ENCODE peak calls at places on chromosomes 7 and 10, in six cellular contexts. B is astrocyte, R is mammary epithelial cell, C is hepatocyte, T is A673, E is HCT116. U is an unnamed sample.

GRCh38 chr10:121808835-121809234 is 119.0 kb downstream of the ATE1 start:
- DNase-seq in T (no peak), E (no peak), B (no peak), R (no peak), C (no peak), U (no peak)

GRCh38 chr7:33805630-33806233 is 99.6 kb upstream of the BMPER start:
- DNase-seq in E (no peak), C (peak), B (peak), R (peak), T (no peak), U (peak)

GRCh38 chr7:131488361-131488760 is 68.1 kb downstream of the PODXL start:
- DNase-seq in E (no peak), R (no peak), C (no peak), B (no peak), T (peak), U (no peak)

GRCh38 chr7:149669121-149669818 is 104.1 kb downstream of the ZNF467 start:
- DNase-seq in E (peak), B (no peak), R (peak), T (peak), C (no peak), U (peak)

GRCh38 chr7:6479067-6479466 is 31.3 kb upstream of the DAGLB start:
- DNase-seq in C (no peak), R (no peak), E (no peak), B (no peak), T (no peak), U (no peak)

GRCh38 chr10:51159841-51160240 is 85.6 kb downstream of the PRKG1 start:
- DNase-seq in C (no peak), R (no peak), T (no peak), E (no peak), B (peak), U (peak)

GRCh38 chr7:74031403-74032190 is 3.6 kb downstream of the ELN start:
- DNase-seq in T (peak), E (no peak), R (no peak), C (no peak), B (no peak), U (no peak)

GRCh38 chr7:2873146-2873545 is 29.0 kb upstream of the GNA12 start:
- DNase-seq in E (no peak), B (no peak), T (no peak), C (no peak), R (no peak), U (no peak)

GRCh38 chr7:148306759-148307158 is 283.8 kb upstream of the C7orf33 start:
- DNase-seq in C (no peak), T (no peak), B (no peak), E (no peak), R (no peak), U (no peak)

GRCh38 chr10:5441106-5441505 is 28.7 kb downstream of the NET1 start:
- DNase-seq in C (no peak), T (no peak), E (no peak), B (no peak), R (no peak), U (no peak)

GRCh38 chr7:152341039-152341913 is 94.5 kb downstream of the KMT2C start:
- DNase-seq in R (peak), E (peak), T (peak), B (peak), C (peak), U (peak)

DNA sequence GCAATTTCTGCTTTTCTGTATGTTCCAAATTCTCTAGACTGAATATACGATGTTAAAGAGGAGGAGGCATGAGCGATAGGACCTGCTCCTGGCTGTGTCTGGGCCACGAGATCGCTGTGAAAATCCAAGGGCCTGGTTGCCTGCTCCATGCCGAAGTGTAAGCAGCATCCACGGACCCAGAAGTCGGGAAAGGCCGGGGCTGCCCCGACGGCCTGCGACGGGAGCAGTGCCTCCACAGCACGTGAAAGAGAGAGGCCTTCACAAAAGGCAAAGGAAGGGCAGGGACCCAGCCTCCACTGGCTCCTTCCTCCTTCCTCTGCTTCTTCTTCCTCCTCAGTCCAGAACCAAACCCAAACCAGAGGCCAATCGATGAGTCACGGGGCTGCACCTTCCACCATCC is 122.9 kb upstream of the MGMT start:
- DNase-seq in E (no peak), C (no peak), B (no peak), T (no peak), R (no peak), U (no peak)
- TF ChIP-seq EZH2 in E (no peak), C (no peak), B (no peak), T (no peak), R (no peak), U (no peak)

DNA sequence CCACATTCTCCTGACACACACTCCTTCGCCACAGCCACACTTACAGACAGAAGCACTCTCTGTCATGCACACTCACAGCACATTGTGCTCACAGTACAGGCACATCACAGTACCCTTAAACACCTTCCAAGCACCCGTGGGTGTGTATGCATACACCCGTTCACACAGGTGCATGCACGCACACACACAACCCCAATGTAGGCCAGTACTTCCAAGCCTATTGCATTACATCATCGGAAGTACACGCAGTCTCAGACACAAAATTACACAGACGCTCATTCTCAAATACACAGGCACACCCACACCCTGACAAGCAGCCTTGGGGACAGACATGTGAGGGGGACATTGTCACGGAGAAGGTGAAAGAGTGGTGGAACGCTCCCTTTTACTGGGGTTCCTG is 11.1 kb downstream of the KAZALD1 start:
- DNase-seq in R (no peak), C (no peak), E (no peak), T (no peak), B (no peak), U (no peak)
- TF ChIP-seq EZH2 in R (peak), C (no peak), E (no peak), T (no peak), B (no peak), U (peak)

DNA sequence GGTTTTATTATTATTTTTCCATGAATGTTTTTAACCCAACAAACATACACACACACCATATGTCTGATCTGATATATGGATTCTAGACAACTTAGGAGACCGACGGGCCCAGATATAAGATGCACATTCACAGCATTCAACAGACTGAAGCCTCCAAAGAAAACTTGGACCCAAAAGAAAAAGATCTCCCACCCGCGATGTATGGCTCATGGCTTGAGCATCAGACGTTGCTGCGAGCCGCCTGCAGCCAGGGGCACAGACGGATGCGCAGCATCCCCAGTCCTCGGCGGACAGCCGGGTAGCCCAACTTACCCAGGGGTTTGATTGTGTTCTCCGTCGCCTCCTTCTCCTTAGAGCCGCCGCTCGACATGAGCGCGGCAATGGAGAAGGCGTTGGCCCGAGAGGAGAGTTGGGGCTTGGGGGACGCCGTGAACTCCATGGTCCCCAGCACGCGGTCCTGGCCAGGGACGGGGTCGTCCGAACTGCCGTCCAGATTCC is 669 bp downstream of the TBX20 start:
- DNase-seq in R (no peak), C (no peak), B (no peak), E (no peak), T (peak), U (no peak)
- TF ChIP-seq EZH2 in R (no peak), C (peak), B (no peak), E (no peak), T (peak), U (peak)

GRCh38 chr7:150800576-150801241 is at the start of gene TMEM176A:
- DNase-seq in B (no peak), E (no peak), C (peak), T (no peak), R (no peak), U (no peak)
- TF ChIP-seq EZH2 in B (peak), E (no peak), C (no peak), T (no peak), R (peak), U (peak)

DNA sequence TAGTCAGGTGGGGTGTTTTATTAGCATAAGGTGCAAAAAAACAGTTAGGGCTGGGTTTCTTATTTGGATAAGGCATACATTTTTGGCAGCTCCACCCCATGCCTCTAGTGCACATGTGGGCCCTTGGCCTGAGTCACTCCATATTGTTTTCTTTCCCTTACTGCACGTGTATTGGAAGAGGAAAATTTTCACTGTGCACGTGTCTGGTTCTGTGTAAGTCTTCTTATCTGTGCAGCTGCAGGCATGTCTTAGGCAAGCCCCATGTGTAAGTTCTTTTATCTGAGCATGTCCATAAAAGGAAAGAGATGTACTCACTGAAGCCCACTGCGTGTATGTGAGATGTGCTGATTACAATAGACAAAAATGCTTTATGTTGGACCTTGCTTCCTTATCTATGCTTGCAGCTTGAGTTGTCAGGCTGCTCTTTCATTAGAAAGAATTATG is 540.3 kb upstream of the IGFBP3 start:
- DNase-seq in B (peak), C (peak), E (no peak), R (no peak), T (no peak), U (peak)
- TF ChIP-seq EZH2 in B (no peak), C (no peak), E (no peak), R (no peak), T (no peak), U (no peak)

GRCh38 chr7:105989686-105990085 is 26.6 kb downstream of the CDHR3 start:
- DNase-seq in T (no peak), C (no peak), E (no peak), B (no peak), R (no peak), U (no peak)

GRCh38 chr7:105982388-105982787 is 19.3 kb downstream of the CDHR3 start:
- DNase-seq in E (no peak), R (no peak), T (no peak), B (no peak), C (no peak), U (no peak)

GRCh38 chr7:105985821-105986220 is 22.8 kb downstream of the CDHR3 start:
- DNase-seq in B (no peak), R (no peak), E (no peak), T (no peak), C (no peak), U (no peak)

GRCh38 chr7:105988277-105988676 is 25.2 kb downstream of the CDHR3 start:
- DNase-seq in C (no peak), B (no peak), E (no peak), R (no peak), T (no peak), U (no peak)

GRCh38 chr7:105985250-105985649 is 22.2 kb downstream of the CDHR3 start:
- DNase-seq in C (no peak), B (no peak), T (peak), R (no peak), E (no peak), U (no peak)
- TF ChIP-seq EZH2 in C (no peak), B (no peak), T (no peak), R (no peak), E (no peak), U (no peak)

U was measured in fibroblast of lung.